ENCODE peak calls at places on chromosomes 12 and 14, in six cellular contexts. O is GM12878, B is MM.1S, C is PC-3, Q is fibroblast of lung, L is GM23248. F is an unnamed sample.

GRCh38 chr14:97848351-97848980 is 1051.3 kb downstream of the VRK1 start:
- DNase-seq in O (no peak), B (no peak), C (peak), Q (no peak), L (no peak), F (no peak)

GRCh38 chr14:57889245-57889644 is 23.4 kb upstream of the SLC35F4 start:
- DNase-seq in O (no peak), B (no peak), C (peak), Q (peak), L (peak), F (no peak)

GRCh38 chr14:25620515-25620914 is 570.6 kb upstream of the STXBP6 start:
- DNase-seq in O (no peak), B (no peak), C (no peak), Q (no peak), L (no peak), F (no peak)

GRCh38 chr12:66352197-66352596 is 49.9 kb downstream of the HELB start:
- DNase-seq in O (no peak), B (peak), C (peak), Q (peak), L (peak), F (peak)

GRCh38 chr14:76067536-76067935 is 82.0 kb downstream of the IFT43 start:
- DNase-seq in O (no peak), B (no peak), C (no peak), Q (no peak), L (no peak), F (no peak)

GRCh38 chr12:120540445-120540844 is 6.3 kb downstream of the RNF10 start:
- DNase-seq in O (no peak), B (peak), C (no peak), Q (no peak), L (peak), F (no peak)

GRCh38 chr12:95197636-95198035 is 19.6 kb downstream of the FGD6 start:
- DNase-seq in O (no peak), B (no peak), C (no peak), Q (no peak), L (no peak), F (no peak)

GRCh38 chr12:13278249-13278787 is 81.8 kb downstream of the EMP1 start:
- DNase-seq in O (no peak), B (peak), C (peak), Q (peak), L (peak), F (peak)

GRCh38 chr14:71290960-71291466 is 383.8 kb downstream of the PCNX1 start:
- DNase-seq in O (peak), B (peak), C (peak), Q (peak), L (peak), F (peak)

GRCh38 chr14:82855912-82856381 is 1322.3 kb upstream of the SEL1L start:
- DNase-seq in O (no peak), B (peak), C (peak), Q (peak), L (peak), F (no peak)

GRCh38 chr12:98741615-98742265 is 96.7 kb downstream of the APAF1 start:
- DNase-seq in O (no peak), B (no peak), C (no peak), Q (no peak), L (no peak), F (no peak)

GRCh38 chr12:126355346-126355745 is 1290.1 kb downstream of the AACS start:
- DNase-seq in O (no peak), B (peak), C (no peak), Q (no peak), L (no peak), F (no peak)

GRCh38 chr12:124938606-124939427 is 24.4 kb upstream of the UBC start:
- DNase-seq in O (peak), B (peak), C (peak), Q (peak), L (peak), F (peak)

GRCh38 chr14:49687942-49688700 is at the start of gene POLE2:
- DNase-seq in O (no peak), B (peak), C (peak), Q (peak), L (peak), F (peak)
- H3K4me3 ChIP-seq in O (peak), B (peak), C (peak), Q (peak), L (peak), F (peak)

DNA sequence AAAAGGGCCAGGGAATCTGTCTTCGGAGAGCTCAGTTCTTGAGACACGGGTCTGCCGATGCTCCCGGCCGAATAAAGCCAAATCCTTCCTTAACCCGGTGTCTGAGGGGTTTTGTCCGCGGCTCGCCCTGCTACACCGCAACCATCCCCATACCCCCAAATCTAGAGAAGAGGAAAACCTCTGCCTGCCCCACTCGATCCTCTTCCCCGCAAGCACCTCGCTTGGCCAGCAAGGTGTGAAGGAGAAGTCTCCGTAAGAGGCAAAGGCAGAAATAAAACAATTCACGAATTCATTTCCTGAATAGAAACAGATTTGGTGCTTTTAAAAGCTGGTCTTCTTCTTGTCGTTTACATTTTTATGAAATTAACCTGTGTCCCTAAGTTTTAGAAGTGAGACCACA is 67.3 kb upstream of the GALNT9 start:
- DNase-seq in O (no peak), B (no peak), C (no peak), Q (no peak), L (no peak), F (no peak)
- TF ChIP-seq EZH2 in O (no peak), B (no peak), C (no peak), Q (no peak), L (no peak), F (no peak)

GRCh38 chr12:51863921-51864700 is 15.6 kb upstream of the FIGNL2 start:
- DNase-seq in O (no peak), B (no peak), C (no peak), Q (no peak), L (peak), F (no peak)
- H3K4me3 ChIP-seq in O (no peak), B (peak), C (no peak), Q (peak), L (peak), F (no peak)

GRCh38 chr12:130044991-130045621 is 117.2 kb upstream of the FZD10 start:
- DNase-seq in O (no peak), B (no peak), C (no peak), Q (no peak), L (no peak), F (no peak)
- TF ChIP-seq EZH2 in O (no peak), B (no peak), C (no peak), Q (no peak), L (no peak), F (no peak)

GRCh38 chr12:53424626-53425514 is 1.2 kb downstream of the AMHR2 start:
- DNase-seq in O (no peak), B (no peak), C (no peak), Q (no peak), L (no peak), F (no peak)

GRCh38 chr12:53423597-53423996 is at the start of gene AMHR2:
- DNase-seq in O (no peak), B (no peak), C (no peak), Q (no peak), L (no peak), F (no peak)

GRCh38 chr12:53428741-53429140 is 5.1 kb downstream of the AMHR2 start:
- DNase-seq in O (no peak), B (no peak), C (no peak), Q (no peak), L (no peak), F (no peak)

GRCh38 chr12:53427905-53428594 is 4.4 kb downstream of the AMHR2 start:
- DNase-seq in O (no peak), B (peak), C (peak), Q (peak), L (peak), F (peak)

GRCh38 chr12:53425515-53426150 is 2.0 kb downstream of the AMHR2 start:
- DNase-seq in O (no peak), B (no peak), C (no peak), Q (no peak), L (no peak), F (no peak)
- H3K4me3 ChIP-seq in O (no peak), B (no peak), C (no peak), Q (no peak), L (no peak), F (no peak)

GRCh38 chr12:48970702-48971334 is 717 bp downstream of the WNT10B start:
- DNase-seq in O (no peak), B (no peak), C (no peak), Q (no peak), L (no peak), F (no peak)
- TF ChIP-seq EZH2 in O (no peak), B (no peak), C (no peak), Q (peak), L (peak), F (no peak)

GRCh38 chr12:53498235-53498630 is 1.0 kb downstream of the MAP3K12 start:
- DNase-seq in O (no peak), B (no peak), C (no peak), Q (no peak), L (no peak), F (no peak)

GRCh38 chr12:53493610-53494391 is 5.5 kb downstream of the MAP3K12 start:
- DNase-seq in O (no peak), B (no peak), C (no peak), Q (no peak), L (no peak), F (no peak)

GRCh38 chr12:53497461-53497860 is 1.8 kb downstream of the MAP3K12 start:
- DNase-seq in O (no peak), B (no peak), C (no peak), Q (no peak), L (no peak), F (no peak)

GRCh38 chr12:53496752-53497032 is 2.6 kb downstream of the MAP3K12 start:
- DNase-seq in O (no peak), B (no peak), C (no peak), Q (no peak), L (no peak), F (no peak)

GRCh38 chr12:53495903-53496751 is 3.1 kb downstream of the MAP3K12 start:
- DNase-seq in O (peak), B (no peak), C (no peak), Q (peak), L (peak), F (no peak)
- H3K4me3 ChIP-seq in O (no peak), B (no peak), C (no peak), Q (peak), L (peak), F (no peak)

F was measured in HCT116.